ENCODE peak calls at places on chromosomes 6 and 20, in four cellular contexts. Y is HL-60; S is stimulated activated CD8-positive, alpha-beta memory T cell treated with anti-CD3 and anti-CD28 coated beads, Interleukin-7, amount 100 ng/mL, for 48 hours; T is activated T-cell treated with anti-CD3 and anti-CD28 coated beads for 1 hour. I is an unnamed sample.

GRCh38 chr20:53165452-53165851 is 193.3 kb downstream of the TSHZ2 start:
- DNase-seq in S (no peak), Y (no peak), T (no peak), I (no peak)

GRCh38 chr20:59165389-59165785 is 1.8 kb downstream of the ZNF831 start:
- DNase-seq in T (no peak), S (no peak), Y (no peak), I (no peak)

GRCh38 chr20:57621426-57622200 is 1.4 kb upstream of the ZBP1 start:
- DNase-seq in Y (no peak), S (no peak), T (no peak), I (no peak)

GRCh38 chr6:15073344-15073789 is 172.5 kb upstream of the JARID2 start:
- DNase-seq in T (no peak), S (peak; percentile 18), Y (no peak), I (no peak)

GRCh38 chr6:166938150-166938549 is 18.2 kb downstream of the RNASET2 start:
- DNase-seq in Y (no peak), S (no peak), T (no peak), I (no peak)

GRCh38 chr6:129882510-129883023 is 21.5 kb upstream of the TMEM244 start:
- DNase-seq in S (no peak), Y (no peak), T (no peak), I (no peak)

GRCh38 chr6:3534599-3534998 is 77.7 kb upstream of the SLC22A23 start:
- DNase-seq in S (no peak), Y (no peak), T (no peak), I (no peak)

GRCh38 chr20:46356195-46357029 is 48.1 kb upstream of the CDH22 start:
- DNase-seq in T (no peak), Y (no peak), S (no peak), I (no peak)

GRCh38 chr6:82040405-82041221 is 206.9 kb downstream of the IBTK start:
- DNase-seq in Y (peak; percentile 44), T (no peak), S (no peak), I (peak; percentile 5)

GRCh38 chr20:1309439-1309847 is 19.5 kb downstream of the SDCBP2 start:
- DNase-seq in S (no peak), T (no peak), Y (no peak), I (no peak)

GRCh38 chr6:117270121-117270959 is 5.0 kb downstream of the VGLL2 start:
- DNase-seq in Y (no peak), S (no peak), T (no peak), I (no peak)

GRCh38 chr6:11392778-11393507 is 144.6 kb upstream of the TMEM170B start:
- DNase-seq in Y (peak; percentile 77), S (no peak), T (no peak), I (no peak)

GRCh38 chr6:129312865-129313264 is 397.1 kb downstream of the ARHGAP18 start:
- DNase-seq in S (no peak), Y (no peak), T (no peak), I (no peak)

GRCh38 chr6:47004458-47004857 is 37.7 kb downstream of the ADGRF1 start:
- DNase-seq in S (no peak), T (no peak), Y (no peak), I (no peak)

GRCh38 chr6:90545450-90545849 is 41.4 kb downstream of the MAP3K7 start:
- DNase-seq in S (no peak), Y (no peak), T (no peak), I (no peak)

I was measured in immature natural killer cell.